ENCODE peak calls at places on chromosomes 4 and X, in five cellular contexts. O is lower leg skin, V is natural killer cell, X is sigmoid colon, P is RWPE2. C is an unnamed sample.

GRCh38 chr4:15586046-15586445 is 69.1 kb downstream of the FBXL5 start:
- DNase-seq in X (no peak), O (no peak), V (no peak), P (no peak), C (no peak)

GRCh38 chrX:18898517-18898916 is 85.4 kb downstream of the PHKA2 start:
- DNase-seq in O (no peak), X (no peak), P (no peak), V (no peak), C (peak; percentile 21)

GRCh38 chrX:12777670-12778069 is 13.5 kb upstream of the PRPS2 start:
- DNase-seq in P (no peak), X (no peak), V (no peak), O (no peak), C (no peak)

GRCh38 chr4:138959421-138959820 is 56.2 kb upstream of the NOCT start:
- DNase-seq in V (no peak), O (no peak), X (no peak), P (no peak), C (no peak)

GRCh38 chr4:108352664-108353308 is 184.1 kb upstream of the LEF1 start:
- DNase-seq in O (no peak), X (no peak), P (no peak), V (no peak), C (no peak)

GRCh38 chrX:48945517-48946348 is 11.7 kb downstream of the OTUD5 start:
- DNase-seq in O (no peak), X (no peak), P (no peak), V (peak; percentile 36), C (no peak)

GRCh38 chrX:96710031-96710430 is 25.4 kb downstream of the DIAPH2 start:
- DNase-seq in P (no peak), V (no peak), O (no peak), X (no peak), C (no peak)

GRCh38 chrX:134377537-134377936 is 82.4 kb upstream of the HPRT1 start:
- DNase-seq in O (no peak), P (no peak), V (no peak), X (no peak), C (no peak)

GRCh38 chr4:54723786-54724185 is 66.0 kb downstream of the KIT start:
- DNase-seq in P (no peak), O (no peak), X (no peak), V (no peak), C (no peak)

GRCh38 chrX:19440713-19441112 is 74.6 kb downstream of the MAP3K15 start:
- DNase-seq in P (no peak), V (no peak), X (no peak), O (no peak), C (no peak)

GRCh38 chr4:99945718-99946345 is 586 bp downstream of the DNAJB14 start:
- DNase-seq in X (peak; percentile 66), O (no peak), V (no peak), P (no peak), C (no peak)

GRCh38 chr4:41763741-41764140 is 15.2 kb upstream of the PHOX2B start:
- DNase-seq in P (no peak), V (no peak), X (no peak), O (no peak), C (no peak)

DNA sequence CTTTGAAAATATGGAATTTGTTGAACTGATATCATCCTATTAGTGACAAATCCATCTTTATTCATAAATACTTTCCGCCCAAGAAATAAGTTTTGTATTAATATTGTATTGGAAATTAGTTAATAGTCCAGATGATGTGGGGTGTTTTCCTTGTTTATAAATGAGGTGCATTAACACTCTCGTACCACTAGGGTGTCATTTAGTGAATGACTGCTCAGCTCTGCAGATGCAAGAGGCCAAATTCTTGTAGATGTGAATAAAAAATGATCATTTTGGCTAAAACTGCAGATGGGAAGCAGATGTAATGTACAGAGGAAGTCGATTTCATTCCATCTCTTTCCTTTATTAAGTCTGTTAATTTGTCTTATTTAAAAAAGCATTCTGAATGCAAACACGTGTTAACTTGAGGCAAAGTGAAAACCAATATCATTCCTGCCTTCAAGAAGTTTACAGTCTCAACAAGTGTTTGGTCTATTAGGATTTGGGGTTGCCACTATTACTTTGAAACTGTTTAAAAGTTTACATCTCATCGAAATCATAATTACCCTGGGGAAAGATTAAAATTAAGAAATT is 108.1 kb downstream of the DHX15 start:
- DNase-seq in V (no peak), P (no peak), O (no peak), X (no peak), C (no peak)
- TF ChIP-seq CTCF in V (peak; percentile 69), P (peak; percentile 61), O (no peak), X (no peak), C (peak; percentile 79)

GRCh38 chr4:158778065-158778711 is 9.4 kb downstream of the FNIP2 start:
- DNase-seq in O (no peak), X (no peak), V (no peak), P (no peak), C (no peak)

GRCh38 chr4:158783775-158784174 is 14.9 kb downstream of the FNIP2 start:
- DNase-seq in X (no peak), V (no peak), O (no peak), P (no peak), C (no peak)

GRCh38 chr4:158778712-158779111 is 9.9 kb downstream of the FNIP2 start:
- DNase-seq in O (no peak), P (no peak), V (no peak), X (no peak), C (no peak)

GRCh38 chr4:158782539-158783360 is 13.9 kb downstream of the FNIP2 start:
- DNase-seq in O (no peak), V (no peak), X (no peak), P (no peak), C (no peak)

DNA sequence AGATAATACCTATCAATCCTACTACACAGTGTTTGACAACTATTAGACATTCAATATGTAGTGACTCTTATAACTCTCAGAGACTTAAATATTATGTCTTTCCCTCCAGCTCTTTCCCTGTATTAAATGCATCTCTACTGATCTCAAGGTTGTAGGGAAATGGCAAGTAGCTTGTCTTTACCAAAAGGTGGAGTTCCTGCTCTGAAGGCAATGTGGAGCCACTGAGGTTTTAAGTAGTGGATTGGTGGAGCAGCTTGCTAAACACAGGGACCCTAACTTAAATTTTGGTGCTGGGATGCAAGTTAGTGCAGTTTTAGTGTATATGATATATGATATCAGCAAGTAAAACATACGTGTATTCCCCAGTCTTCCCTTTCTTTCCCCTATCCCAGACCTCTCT is 13.1 kb downstream of the FNIP2 start:
- DNase-seq in O (no peak), X (no peak), P (no peak), V (no peak), C (no peak)
- TF ChIP-seq CTCF in O (no peak), X (no peak), P (no peak), V (no peak), C (peak; percentile 14)

DNA sequence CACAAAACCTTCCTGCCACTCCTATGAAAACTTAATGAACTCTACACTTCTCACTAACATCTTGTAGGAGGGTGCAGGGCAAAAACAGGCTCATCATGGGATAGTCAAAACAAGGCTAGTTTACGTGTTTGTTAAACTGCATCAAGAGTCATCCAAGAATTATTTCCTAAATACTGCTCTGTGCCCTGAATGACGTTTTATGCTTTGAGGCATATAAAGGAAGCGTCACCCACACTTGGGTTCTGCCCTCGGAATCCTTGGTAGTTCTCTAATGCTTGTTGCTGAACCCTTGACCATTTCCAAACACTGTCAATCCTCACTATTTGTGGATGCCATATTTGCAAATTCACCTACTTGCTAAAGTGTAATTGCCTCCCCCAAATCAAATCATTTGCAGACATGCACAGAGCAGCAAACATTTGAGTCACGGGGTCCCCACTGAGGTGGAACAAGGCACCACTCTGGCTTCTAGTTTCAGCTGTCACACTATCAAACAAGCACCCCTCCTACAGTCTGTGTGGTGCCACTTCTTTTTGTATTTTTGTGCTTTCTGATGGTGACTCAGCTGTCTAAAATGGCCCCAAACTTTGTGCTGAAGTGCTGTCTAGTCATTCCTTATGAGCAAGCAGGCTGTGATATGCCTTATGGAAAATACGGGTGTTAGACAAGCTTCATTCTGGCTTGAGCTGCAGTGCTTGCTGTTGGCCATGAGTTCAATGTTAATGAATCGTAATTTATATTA is 15.5 kb downstream of the IGFBP7 start:
- DNase-seq in X (no peak), P (no peak), V (no peak), O (no peak), C (no peak)
- TF ChIP-seq CTCF in X (no peak), P (no peak), V (no peak), O (no peak), C (peak; percentile 56)

DNA sequence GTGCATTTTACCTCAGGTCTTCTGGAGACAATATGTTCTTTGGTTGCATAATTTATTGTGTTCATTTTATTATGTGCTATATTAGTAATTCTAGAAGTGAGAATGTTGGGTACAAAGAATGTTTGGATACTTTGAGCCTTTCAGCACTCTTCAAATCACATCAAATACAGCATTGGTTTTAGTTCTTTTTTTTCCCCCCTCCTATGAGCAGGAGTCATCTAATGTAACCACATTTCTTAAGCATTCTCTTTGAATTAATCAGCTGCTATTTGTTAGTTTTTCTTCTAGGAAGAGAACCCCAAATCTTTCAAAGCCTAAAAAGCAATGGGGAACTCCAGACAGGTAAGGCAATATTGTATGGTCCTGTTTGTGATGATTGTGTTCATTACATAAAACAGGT is 46.7 kb downstream of the ARL9 start:
- DNase-seq in X (no peak), P (no peak), O (no peak), V (no peak), C (no peak)
- TF ChIP-seq CTCF in X (no peak), P (no peak), O (no peak), V (no peak), C (no peak)

GRCh38 chrX:43595931-43596330 is 60.2 kb upstream of the MAOA start:
- DNase-seq in O (no peak), V (no peak), X (no peak), P (no peak), C (no peak)
- TF ChIP-seq CTCF in O (no peak), V (no peak), X (no peak), P (no peak), C (no peak)